ENCODE peak calls at places on chromosomes 7 and 10, in six cellular contexts. One of them, this sample, is unnamed.

GRCh38 chr10:78259394-78259793 is 225.7 kb downstream of the RPS24 start:
- DNase-seq in K562: no peak
- DNase-seq in GM12878: no peak
- DNase-seq in HepG2: no peak
- DNase-seq in H1: no peak
- DNase-seq in WTC11: no peak
- DNase-seq in this sample: no peak

GRCh38 chr7:2038876-2039728 is 193.6 kb downstream of the MAD1L1 start:
- DNase-seq in WTC11: peak
- DNase-seq in H1: no peak
- DNase-seq in K562: no peak
- DNase-seq in HepG2: no peak
- DNase-seq in GM12878: no peak
- DNase-seq in this sample: no peak

GRCh38 chr10:11724938-11725776 is 17.0 kb upstream of the ECHDC3 start:
- DNase-seq in GM12878: peak
- DNase-seq in HepG2: peak
- DNase-seq in H1: no peak
- DNase-seq in WTC11: no peak
- DNase-seq in K562: peak
- DNase-seq in this sample: peak

GRCh38 chr7:2824678-2825461 is 19.2 kb downstream of the GNA12 start:
- DNase-seq in K562: no peak
- DNase-seq in HepG2: no peak
- DNase-seq in GM12878: peak
- DNase-seq in WTC11: peak
- DNase-seq in H1: no peak
- DNase-seq in this sample: peak

GRCh38 chr7:26284995-26285632 is 6.5 kb upstream of the SNX10 start:
- DNase-seq in H1: no peak
- DNase-seq in GM12878: no peak
- DNase-seq in K562: peak
- DNase-seq in WTC11: no peak
- DNase-seq in HepG2: peak
- DNase-seq in this sample: peak

GRCh38 chr10:94123253-94123995 is 129.7 kb downstream of the PLCE1 start:
- DNase-seq in WTC11: no peak
- DNase-seq in K562: no peak
- DNase-seq in GM12878: no peak
- DNase-seq in H1: no peak
- DNase-seq in HepG2: peak
- DNase-seq in this sample: peak

GRCh38 chr10:108801220-108801619 is 1122.1 kb downstream of the XPNPEP1 start:
- DNase-seq in HepG2: no peak
- DNase-seq in GM12878: no peak
- DNase-seq in H1: no peak
- DNase-seq in WTC11: no peak
- DNase-seq in K562: no peak
- DNase-seq in this sample: no peak

GRCh38 chr10:133127291-133128125 is 32.5 kb upstream of the KNDC1 start:
- DNase-seq in K562: peak
- DNase-seq in HepG2: no peak
- DNase-seq in H1: peak
- DNase-seq in GM12878: no peak
- DNase-seq in WTC11: peak
- DNase-seq in this sample: peak

GRCh38 chr10:107813396-107813795 is 648.9 kb upstream of the SORCS1 start:
- DNase-seq in WTC11: no peak
- DNase-seq in H1: no peak
- DNase-seq in HepG2: no peak
- DNase-seq in K562: no peak
- DNase-seq in GM12878: no peak
- DNase-seq in this sample: no peak

GRCh38 chr7:121901026-121901425 is 28.1 kb downstream of the PTPRZ1 start:
- DNase-seq in H1: no peak
- DNase-seq in K562: no peak
- DNase-seq in GM12878: no peak
- DNase-seq in HepG2: no peak
- DNase-seq in WTC11: no peak
- DNase-seq in this sample: no peak

GRCh38 chr10:103445767-103446567 is 6.2 kb downstream of the CALHM2 start:
- DNase-seq in K562: no peak
- DNase-seq in HepG2: no peak
- DNase-seq in GM12878: no peak
- DNase-seq in H1: no peak
- DNase-seq in WTC11: no peak
- DNase-seq in this sample: no peak

GRCh38 chr10:16843252-16843870 is 26.1 kb upstream of the RSU1 start:
- DNase-seq in H1: no peak
- DNase-seq in WTC11: no peak
- DNase-seq in HepG2: peak
- DNase-seq in GM12878: peak
- DNase-seq in K562: peak
- DNase-seq in this sample: peak

GRCh38 chr10:22321831-22322662 is 1.1 kb downstream of the BMI1 start:
- DNase-seq in WTC11: peak
- DNase-seq in GM12878: no peak
- DNase-seq in HepG2: no peak
- DNase-seq in K562: peak
- DNase-seq in H1: peak
- DNase-seq in this sample: peak

GRCh38 chr10:86046845-86047460 is 319.6 kb downstream of the GRID1 start:
- DNase-seq in H1: no peak
- DNase-seq in HepG2: no peak
- DNase-seq in K562: no peak
- DNase-seq in WTC11: no peak
- DNase-seq in GM12878: peak
- DNase-seq in this sample: no peak

GRCh38 chr10:86673216-86673826 is 5.0 kb downstream of the LDB3 start:
- DNase-seq in HepG2: no peak
- DNase-seq in GM12878: no peak
- DNase-seq in H1: no peak
- DNase-seq in K562: no peak
- DNase-seq in WTC11: no peak
- DNase-seq in this sample: no peak

GRCh38 chr10:127068485-127068884 is 127.9 kb downstream of the INSYN2A start:
- DNase-seq in WTC11: no peak
- DNase-seq in H1: no peak
- DNase-seq in K562: no peak
- DNase-seq in HepG2: no peak
- DNase-seq in GM12878: no peak
- DNase-seq in this sample: no peak

GRCh38 chr10:72638586-72639440 is 12.9 kb upstream of the MICU1 start:
- DNase-seq in K562: no peak
- DNase-seq in WTC11: no peak
- DNase-seq in HepG2: peak
- DNase-seq in GM12878: no peak
- DNase-seq in H1: no peak
- DNase-seq in this sample: no peak

GRCh38 chr7:38102486-38102885 is 75.6 kb upstream of the STARD3NL start:
- DNase-seq in GM12878: no peak
- DNase-seq in H1: no peak
- DNase-seq in K562: no peak
- DNase-seq in HepG2: no peak
- DNase-seq in WTC11: no peak
- DNase-seq in this sample: no peak

GRCh38 chr7:47254081-47255006 is 327.6 kb downstream of the TNS3 start:
- DNase-seq in HepG2: peak
- DNase-seq in K562: peak
- DNase-seq in WTC11: peak
- DNase-seq in H1: peak
- DNase-seq in GM12878: no peak
- DNase-seq in this sample: peak

GRCh38 chr10:81978238-81978637 is 103.2 kb downstream of the NRG3 start:
- DNase-seq in HepG2: peak
- DNase-seq in GM12878: no peak
- DNase-seq in K562: peak
- DNase-seq in H1: no peak
- DNase-seq in WTC11: no peak
- DNase-seq in this sample: peak

GRCh38 chr10:133235891-133236321 is 1.7 kb upstream of the VENTX start:
- DNase-seq in K562: no peak
- DNase-seq in WTC11: no peak
- DNase-seq in GM12878: no peak
- DNase-seq in HepG2: no peak
- DNase-seq in H1: no peak
- DNase-seq in this sample: peak

GRCh38 chr7:46784746-46785145 is 797.2 kb downstream of the TNS3 start:
- DNase-seq in HepG2: no peak
- DNase-seq in GM12878: no peak
- DNase-seq in WTC11: no peak
- DNase-seq in K562: no peak
- DNase-seq in H1: no peak
- DNase-seq in this sample: no peak

GRCh38 chr7:141597966-141598365 is 46.8 kb downstream of the AGK start:
- DNase-seq in K562: no peak
- DNase-seq in HepG2: no peak
- DNase-seq in WTC11: no peak
- DNase-seq in GM12878: no peak
- DNase-seq in H1: no peak
- DNase-seq in this sample: no peak

GRCh38 chr7:27133409-27134157 is 3.0 kb upstream of the HOXA4 start:
- DNase-seq in H1: peak
- DNase-seq in GM12878: no peak
- DNase-seq in HepG2: peak
- DNase-seq in K562: no peak
- DNase-seq in WTC11: no peak
- DNase-seq in this sample: no peak

GRCh38 chr7:22683379-22683778 is 43.6 kb upstream of the IL6 start:
- DNase-seq in GM12878: no peak
- DNase-seq in H1: no peak
- DNase-seq in WTC11: no peak
- DNase-seq in HepG2: no peak
- DNase-seq in K562: no peak
- DNase-seq in this sample: no peak

GRCh38 chr10:92200564-92200963 is 90.3 kb downstream of the CPEB3 start:
- DNase-seq in H1: no peak
- DNase-seq in GM12878: no peak
- DNase-seq in K562: no peak
- DNase-seq in HepG2: no peak
- DNase-seq in WTC11: no peak
- DNase-seq in this sample: no peak

GRCh38 chr10:97169911-97170693 is 15.7 kb downstream of the SLIT1 start:
- DNase-seq in WTC11: no peak
- DNase-seq in K562: no peak
- DNase-seq in GM12878: no peak
- DNase-seq in H1: no peak
- DNase-seq in HepG2: no peak
- DNase-seq in this sample: no peak

GRCh38 chr7:78734626-78735025 is 718.8 kb downstream of the MAGI2 start:
- DNase-seq in H1: no peak
- DNase-seq in HepG2: no peak
- DNase-seq in WTC11: no peak
- DNase-seq in GM12878: peak
- DNase-seq in K562: no peak
- DNase-seq in this sample: no peak

GRCh38 chr7:112204072-112204775 is 2.0 kb downstream of the DOCK4 start:
- DNase-seq in GM12878: no peak
- DNase-seq in HepG2: no peak
- DNase-seq in H1: no peak
- DNase-seq in K562: no peak
- DNase-seq in WTC11: no peak
- DNase-seq in this sample: peak

GRCh38 chr10:97904026-97904410 is 54.4 kb downstream of the GOLGA7B start:
- DNase-seq in H1: no peak
- DNase-seq in K562: no peak
- DNase-seq in GM12878: no peak
- DNase-seq in HepG2: no peak
- DNase-seq in WTC11: no peak
- DNase-seq in this sample: no peak

GRCh38 chr10:31723074-31723750 is 205.4 kb downstream of the ARHGAP12 start:
- DNase-seq in H1: no peak
- DNase-seq in K562: no peak
- DNase-seq in WTC11: no peak
- DNase-seq in HepG2: peak
- DNase-seq in GM12878: no peak
- DNase-seq in this sample: no peak

GRCh38 chr10:102435529-102436233 is 3.3 kb upstream of the CUEDC2 start:
- DNase-seq in WTC11: peak
- DNase-seq in H1: no peak
- DNase-seq in HepG2: no peak
- DNase-seq in GM12878: no peak
- DNase-seq in K562: peak
- DNase-seq in this sample: peak

GRCh38 chr7:88437132-88437531 is 130.4 kb upstream of the STEAP4 start:
- DNase-seq in K562: no peak
- DNase-seq in WTC11: no peak
- DNase-seq in HepG2: no peak
- DNase-seq in GM12878: no peak
- DNase-seq in H1: no peak
- DNase-seq in this sample: no peak

GRCh38 chr7:88432321-88432720 is 125.6 kb upstream of the STEAP4 start:
- DNase-seq in GM12878: no peak
- DNase-seq in H1: no peak
- DNase-seq in HepG2: no peak
- DNase-seq in WTC11: no peak
- DNase-seq in K562: no peak
- DNase-seq in this sample: no peak

GRCh38 chr7:88429382-88429781 is 122.7 kb upstream of the STEAP4 start:
- DNase-seq in GM12878: no peak
- DNase-seq in K562: peak
- DNase-seq in H1: no peak
- DNase-seq in HepG2: no peak
- DNase-seq in WTC11: no peak
- DNase-seq in this sample: no peak

GRCh38 chr7:88431861-88432260 is 125.2 kb upstream of the STEAP4 start:
- DNase-seq in WTC11: no peak
- DNase-seq in HepG2: no peak
- DNase-seq in GM12878: no peak
- DNase-seq in K562: no peak
- DNase-seq in H1: no peak
- DNase-seq in this sample: no peak
- TF ChIP-seq CREB1 in WTC11: no peak
- TF ChIP-seq CREB1 in HepG2: no peak
- TF ChIP-seq CREB1 in GM12878: no peak
- TF ChIP-seq CREB1 in K562: no peak
- TF ChIP-seq CREB1 in H1: no peak
- TF ChIP-seq CREB1 in this sample: no peak

GRCh38 chr7:125355899-125356298 is 426.3 kb upstream of the POT1 start:
- DNase-seq in K562: no peak
- DNase-seq in WTC11: no peak
- DNase-seq in H1: no peak
- DNase-seq in GM12878: peak
- DNase-seq in HepG2: no peak
- DNase-seq in this sample: no peak
- TF ChIP-seq CREB1 in K562: no peak
- TF ChIP-seq CREB1 in WTC11: no peak
- TF ChIP-seq CREB1 in H1: no peak
- TF ChIP-seq CREB1 in GM12878: no peak
- TF ChIP-seq CREB1 in HepG2: no peak
- TF ChIP-seq CREB1 in this sample: no peak

GRCh38 chr7:40749877-40750276 is 615.1 kb downstream of the SUGCT start:
- DNase-seq in K562: no peak
- DNase-seq in WTC11: no peak
- DNase-seq in HepG2: no peak
- DNase-seq in H1: no peak
- DNase-seq in GM12878: no peak
- DNase-seq in this sample: peak
- TF ChIP-seq CREB1 in K562: no peak
- TF ChIP-seq CREB1 in WTC11: no peak
- TF ChIP-seq CREB1 in HepG2: no peak
- TF ChIP-seq CREB1 in H1: no peak
- TF ChIP-seq CREB1 in GM12878: no peak
- TF ChIP-seq CREB1 in this sample: no peak

GRCh38 chr7:123003539-123004126 is 8.1 kb upstream of the TAS2R16 start:
- DNase-seq in WTC11: no peak
- DNase-seq in HepG2: no peak
- DNase-seq in H1: no peak
- DNase-seq in K562: no peak
- DNase-seq in GM12878: no peak
- DNase-seq in this sample: no peak
- TF ChIP-seq CREB1 in WTC11: no peak
- TF ChIP-seq CREB1 in HepG2: no peak
- TF ChIP-seq CREB1 in H1: no peak
- TF ChIP-seq CREB1 in K562: no peak
- TF ChIP-seq CREB1 in GM12878: no peak
- TF ChIP-seq CREB1 in this sample: no peak